ENCODE peak calls at places on chromosomes 7 and 10, in four cellular contexts. One of them, this sample, is unnamed. For H3K9me3, the result is how much of the 10 kb centered on the place peaks cover.

GRCh38 chr7:46687203-46687602 is 766.1 kb upstream of the IGFBP3 start:
- DNase-seq in IMR-90: no peak
- DNase-seq in adrenal gland: no peak
- DNase-seq in K562: no peak
- DNase-seq in this sample: no peak

GRCh38 chr10:109977382-109977806 is 30.4 kb upstream of the ADD3 start:
- DNase-seq in IMR-90: no peak
- DNase-seq in adrenal gland: no peak
- DNase-seq in K562: no peak
- DNase-seq in this sample: peak

GRCh38 chr7:72805526-72806494 is 22.2 kb downstream of the TYW1B start:
- DNase-seq in IMR-90: peak
- DNase-seq in adrenal gland: no peak
- DNase-seq in K562: peak
- DNase-seq in this sample: no peak

GRCh38 chr10:6348091-6348862 is 145.5 kb downstream of the PFKFB3 start:
- DNase-seq in IMR-90: no peak
- DNase-seq in adrenal gland: peak
- DNase-seq in K562: no peak
- DNase-seq in this sample: peak

GRCh38 chr7:140478361-140479061 is 794 bp downstream of the MKRN1 start:
- DNase-seq in IMR-90: peak
- DNase-seq in adrenal gland: peak
- DNase-seq in K562: peak
- DNase-seq in this sample: peak

GRCh38 chr10:120819366-120819765 is 31.8 kb upstream of the WDR11 start:
- DNase-seq in IMR-90: no peak
- DNase-seq in adrenal gland: no peak
- DNase-seq in K562: no peak
- DNase-seq in this sample: no peak

GRCh38 chr7:13282377-13282980 is 595.0 kb downstream of the ARL4A start:
- DNase-seq in IMR-90: peak
- DNase-seq in adrenal gland: no peak
- DNase-seq in K562: no peak
- DNase-seq in this sample: no peak

GRCh38 chr10:56286096-56286495 is 75.0 kb downstream of the ZWINT start:
- DNase-seq in IMR-90: no peak
- DNase-seq in adrenal gland: no peak
- DNase-seq in K562: no peak
- DNase-seq in this sample: no peak

GRCh38 chr7:102974366-102975236 is 61.8 kb downstream of the LRRC17 start:
- DNase-seq in IMR-90: no peak
- DNase-seq in adrenal gland: no peak
- DNase-seq in K562: peak
- DNase-seq in this sample: no peak

GRCh38 chr10:104638861-104639594 is 2.1 kb upstream of the SORCS3 start:
- DNase-seq in IMR-90: no peak
- DNase-seq in adrenal gland: no peak
- DNase-seq in K562: peak
- DNase-seq in this sample: no peak

GRCh38 chr7:141356096-141356495 is 195.1 kb upstream of the AGK start:
- DNase-seq in IMR-90: no peak
- DNase-seq in adrenal gland: no peak
- DNase-seq in K562: no peak
- DNase-seq in this sample: no peak

GRCh38 chr10:115968236-115968635 is 304.8 kb downstream of the GFRA1 start:
- DNase-seq in IMR-90: no peak
- DNase-seq in adrenal gland: no peak
- DNase-seq in K562: no peak
- DNase-seq in this sample: no peak

GRCh38 chr10:45515630-45516029 is 141.6 kb downstream of the ALOX5 start:
- DNase-seq in IMR-90: no peak
- DNase-seq in adrenal gland: no peak
- DNase-seq in K562: no peak
- DNase-seq in this sample: no peak

GRCh38 chr10:55491712-55492111 is 690.7 kb upstream of the PCDH15 start:
- DNase-seq in IMR-90: no peak
- DNase-seq in adrenal gland: no peak
- DNase-seq in K562: no peak
- DNase-seq in this sample: no peak

GRCh38 chr7:128812514-128813168 is 17.6 kb upstream of the FLNC start:
- DNase-seq in IMR-90: no peak
- DNase-seq in adrenal gland: no peak
- DNase-seq in K562: peak
- DNase-seq in this sample: peak

GRCh38 chr10:32332299-32332750 is 14.6 kb downstream of the EPC1 start:
- DNase-seq in IMR-90: peak
- DNase-seq in adrenal gland: no peak
- DNase-seq in K562: peak
- DNase-seq in this sample: no peak

GRCh38 chr10:86651631-86652331 is 2.6 kb upstream of the OPN4 start:
- DNase-seq in IMR-90: no peak
- DNase-seq in adrenal gland: no peak
- DNase-seq in K562: no peak
- DNase-seq in this sample: peak

GRCh38 chr10:92729886-92730285 is 40.1 kb downstream of the HHEX start:
- DNase-seq in IMR-90: no peak
- DNase-seq in adrenal gland: no peak
- DNase-seq in K562: no peak
- DNase-seq in this sample: no peak

GRCh38 chr10:91210435-91210834 is 10.0 kb upstream of the PCGF5 start:
- DNase-seq in IMR-90: no peak
- DNase-seq in adrenal gland: peak
- DNase-seq in K562: no peak
- DNase-seq in this sample: peak

GRCh38 chr10:127907411-127908105 is 655 bp downstream of the PTPRE start:
- DNase-seq in IMR-90: no peak
- DNase-seq in adrenal gland: peak
- DNase-seq in K562: no peak
- DNase-seq in this sample: peak

GRCh38 chr10:43292745-43293676 is 26.1 kb upstream of the RASGEF1A start:
- DNase-seq in IMR-90: peak
- DNase-seq in adrenal gland: peak
- DNase-seq in K562: peak
- DNase-seq in this sample: peak

GRCh38 chr7:4631664-4632171 is 50.4 kb upstream of the FOXK1 start:
- DNase-seq in IMR-90: peak
- DNase-seq in adrenal gland: peak
- DNase-seq in K562: peak
- DNase-seq in this sample: peak
- TF ChIP-seq POLR2A in IMR-90: no peak
- TF ChIP-seq POLR2A in adrenal gland: no peak
- TF ChIP-seq POLR2A in K562: no peak
- TF ChIP-seq POLR2A in this sample: no peak

GRCh38 chr7:485188-486081 is 34.2 kb downstream of the PDGFA start:
- DNase-seq in IMR-90: peak
- DNase-seq in adrenal gland: no peak
- DNase-seq in K562: no peak
- DNase-seq in this sample: no peak
- TF ChIP-seq CTCF in IMR-90: no peak
- TF ChIP-seq CTCF in adrenal gland: no peak
- TF ChIP-seq CTCF in K562: no peak
- TF ChIP-seq CTCF in this sample: no peak

GRCh38 chr7:64562621-64563275 is at the start of gene ZNF680:
- DNase-seq in IMR-90: peak
- DNase-seq in adrenal gland: peak
- DNase-seq in K562: peak
- DNase-seq in this sample: peak
- H3K9me3 ChIP-seq in IMR-90: under half
- H3K9me3 ChIP-seq in adrenal gland: under half
- H3K9me3 ChIP-seq in K562: under half
- H3K9me3 ChIP-seq in this sample: under half

DNA sequence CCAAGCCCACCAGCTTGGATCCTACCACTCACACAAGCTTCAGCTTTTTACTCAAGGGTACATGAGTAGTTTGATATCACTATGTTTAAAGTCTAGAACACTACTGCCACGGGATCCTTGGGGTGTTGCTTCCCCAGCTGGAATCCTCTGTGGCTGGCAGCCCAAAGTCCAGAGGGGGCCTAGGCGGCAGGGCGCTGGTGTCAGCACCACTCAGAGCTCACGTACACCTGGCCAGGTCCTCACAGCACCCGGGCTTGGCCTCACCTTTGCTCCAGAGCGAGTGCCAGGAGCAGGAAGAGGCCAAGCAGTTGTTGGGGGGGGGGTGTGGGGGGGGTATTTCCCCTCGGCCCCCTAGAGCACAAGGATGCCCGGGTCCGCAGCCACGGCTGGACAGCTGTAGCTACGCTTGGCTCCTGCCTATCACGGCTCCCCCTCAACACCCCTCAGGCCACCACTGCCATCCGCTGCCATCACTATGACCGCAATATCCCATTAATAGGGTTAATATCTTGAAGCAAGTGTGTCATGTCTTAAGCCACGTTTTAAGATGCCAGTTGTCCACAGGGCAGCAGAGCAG is 17.0 kb downstream of the ZDHHC6 start:
- DNase-seq in IMR-90: no peak
- DNase-seq in adrenal gland: no peak
- DNase-seq in K562: no peak
- DNase-seq in this sample: no peak
- TF ChIP-seq POLR2A in IMR-90: no peak
- TF ChIP-seq POLR2A in adrenal gland: no peak
- TF ChIP-seq POLR2A in K562: no peak
- TF ChIP-seq POLR2A in this sample: no peak

GRCh38 chr7:82816272-82816671 is 346.4 kb downstream of the PCLO start:
- DNase-seq in IMR-90: no peak
- DNase-seq in adrenal gland: no peak
- DNase-seq in K562: no peak
- DNase-seq in this sample: no peak
- TF ChIP-seq CTCF in IMR-90: no peak
- TF ChIP-seq CTCF in adrenal gland: no peak
- TF ChIP-seq CTCF in K562: no peak
- TF ChIP-seq CTCF in this sample: no peak

GRCh38 chr7:10225265-10225664 is 748.4 kb upstream of the PHF14 start:
- DNase-seq in IMR-90: no peak
- DNase-seq in adrenal gland: no peak
- DNase-seq in K562: no peak
- DNase-seq in this sample: no peak
- H3K9me3 ChIP-seq in IMR-90: under half
- H3K9me3 ChIP-seq in adrenal gland: under half
- H3K9me3 ChIP-seq in K562: under half
- H3K9me3 ChIP-seq in this sample: under half

DNA sequence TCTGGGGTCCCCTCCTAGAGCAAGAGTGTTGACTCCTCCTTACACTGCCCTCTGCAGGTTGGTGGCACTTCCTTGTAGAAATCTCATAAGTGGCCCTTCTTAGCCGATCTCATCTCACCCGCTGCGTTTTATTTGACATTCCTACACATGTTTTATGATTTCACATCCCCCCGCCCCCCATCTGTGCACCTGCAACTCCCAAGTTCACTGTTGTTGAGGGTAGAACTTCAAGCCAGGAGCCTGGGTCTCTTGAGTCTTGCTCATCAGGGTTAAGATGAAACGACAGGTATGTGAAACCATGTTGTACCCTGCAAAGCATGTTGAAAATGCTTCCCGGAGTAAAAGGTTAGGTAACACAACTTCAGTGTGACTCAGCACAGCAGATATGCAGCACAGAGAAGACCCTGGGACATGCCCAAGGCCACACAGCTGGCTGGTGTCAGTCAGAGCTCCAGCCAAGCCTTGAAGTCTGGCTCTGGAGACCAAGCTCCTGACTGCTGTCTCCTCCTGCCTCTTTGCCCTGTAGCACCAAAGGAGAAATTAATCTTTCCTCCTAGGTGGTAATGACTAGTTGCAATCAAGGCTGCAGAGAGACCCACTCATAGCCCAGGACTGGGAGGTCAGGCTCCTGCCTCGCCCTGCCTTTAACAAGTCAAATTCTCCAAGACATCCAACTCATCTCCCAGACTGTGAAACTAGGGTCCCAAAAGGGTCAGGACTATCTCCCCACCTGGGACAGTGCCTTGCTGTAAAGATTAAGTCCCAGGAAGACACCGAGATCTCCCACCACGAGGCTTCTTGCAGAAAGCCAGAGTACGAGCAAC is 171.0 kb downstream of the PRKAG2 start:
- DNase-seq in IMR-90: peak
- DNase-seq in adrenal gland: peak
- DNase-seq in K562: peak
- DNase-seq in this sample: peak
- TF ChIP-seq POLR2A in IMR-90: no peak
- TF ChIP-seq POLR2A in adrenal gland: no peak
- TF ChIP-seq POLR2A in K562: no peak
- TF ChIP-seq POLR2A in this sample: no peak

This sample was measured in heart left ventricle.